ENCODE peak calls at places on chromosomes 7 and 10, in four cellular contexts. L is neural progenitor cell, F is tibial nerve, Z is heart left ventricle. G is an unnamed sample.

GRCh38 chr7:158029431-158029938 is 558.1 kb downstream of the PTPRN2 start:
- DNase-seq in L (no peak), F (no peak), Z (no peak), G (no peak)

GRCh38 chr10:11282661-11283060 is 265.0 kb downstream of the CELF2 start:
- DNase-seq in L (no peak), F (no peak), Z (no peak), G (no peak)

GRCh38 chr10:22893776-22894175 is 34.1 kb upstream of the ARMC3 start:
- DNase-seq in L (no peak), F (no peak), Z (no peak), G (no peak)

GRCh38 chr10:16765532-16766365 is 51.5 kb downstream of the RSU1 start:
- DNase-seq in L (no peak), F (no peak), Z (no peak), G (no peak)

GRCh38 chr7:3493499-3493898 is 192.4 kb downstream of the SDK1 start:
- DNase-seq in L (no peak), F (no peak), Z (no peak), G (no peak)

GRCh38 chr7:105149827-105150226 is 135.8 kb downstream of the KMT2E start:
- DNase-seq in L (no peak), F (no peak), Z (no peak), G (no peak)

GRCh38 chr7:77995717-77996116 is 197.1 kb downstream of the PHTF2 start:
- DNase-seq in L (peak; percentile 55), F (no peak), Z (no peak), G (no peak)

GRCh38 chr7:100437150-100438100 is 1.1 kb upstream of the PPP1R35 start:
- DNase-seq in L (no peak), F (no peak), Z (peak; percentile 19), G (no peak)

GRCh38 chr7:40623863-40624262 is 489.1 kb downstream of the SUGCT start:
- DNase-seq in L (no peak), F (no peak), Z (no peak), G (peak; percentile 43)

GRCh38 chr10:48748573-48748972 is 63.9 kb downstream of the WDFY4 start:
- DNase-seq in L (no peak), F (no peak), Z (no peak), G (no peak)

GRCh38 chr7:108581655-108582491 is 12.2 kb downstream of the DNAJB9 start:
- DNase-seq in L (peak; percentile 35), F (no peak), Z (no peak), G (no peak)

GRCh38 chr7:39622609-39623311 is 612 bp upstream of the RALA start:
- DNase-seq in L (no peak), F (no peak), Z (no peak), G (no peak)

GRCh38 chr7:39624202-39624807 is 933 bp downstream of the RALA start:
- DNase-seq in L (peak; percentile 47), F (no peak), Z (no peak), G (peak; percentile 28)

GRCh38 chr7:39621784-39622411 is 1.5 kb upstream of the RALA start:
- DNase-seq in L (no peak), F (no peak), Z (no peak), G (no peak)

GRCh38 chr7:39624935-39625694 is 1.7 kb downstream of the RALA start:
- DNase-seq in L (no peak), F (no peak), Z (no peak), G (no peak)

DNA sequence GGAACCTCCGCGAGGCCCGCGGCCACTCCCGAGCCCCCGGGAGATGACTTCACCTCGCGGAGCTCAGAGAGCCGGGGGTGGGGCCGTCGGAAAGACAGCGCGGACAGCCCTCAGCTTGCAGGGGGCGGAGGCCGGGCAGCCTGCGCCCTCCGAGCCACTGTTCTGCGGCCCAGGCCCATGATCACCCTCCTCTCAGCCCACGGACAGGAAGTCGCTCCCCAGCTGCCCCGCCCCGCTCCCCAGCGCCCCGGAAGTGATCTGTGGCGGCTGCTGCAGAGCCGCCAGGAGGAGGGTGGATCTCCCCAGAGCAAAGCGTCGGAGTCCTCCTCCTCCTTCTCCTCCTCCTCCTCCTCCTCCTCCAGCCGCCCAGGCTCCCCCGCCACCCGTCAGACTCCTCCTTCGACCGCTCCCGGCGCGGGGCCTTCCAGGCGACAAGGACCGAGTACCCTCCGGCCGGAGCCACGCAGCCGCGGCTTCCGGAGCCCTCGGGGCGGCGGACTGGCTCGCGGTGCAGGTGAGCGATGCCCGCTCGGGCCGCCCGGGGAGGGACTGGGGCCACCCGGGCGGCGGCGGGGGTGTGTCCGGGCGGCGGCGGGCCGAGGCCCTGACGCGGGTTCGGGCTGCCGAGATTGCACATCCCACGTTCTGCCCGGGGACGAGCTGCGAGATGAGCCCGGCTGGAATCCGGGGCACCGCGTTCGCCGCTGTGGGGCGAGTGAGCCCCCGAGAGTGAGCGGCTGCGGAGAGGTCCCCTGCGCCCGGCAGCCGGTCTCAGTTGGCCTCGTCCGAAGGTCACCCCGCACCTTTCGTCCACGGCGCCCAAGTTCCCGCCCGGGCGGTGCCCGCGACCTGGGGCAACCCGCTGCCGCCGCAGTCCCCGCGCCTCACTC is at the start of gene RALA:
- DNase-seq in L (peak; percentile 94), F (peak; percentile 79), Z (peak; percentile 95), G (peak; percentile 96)
- TF ChIP-seq CTCF in L (no peak), F (peak; percentile 14), Z (no peak), G (no peak)

DNA sequence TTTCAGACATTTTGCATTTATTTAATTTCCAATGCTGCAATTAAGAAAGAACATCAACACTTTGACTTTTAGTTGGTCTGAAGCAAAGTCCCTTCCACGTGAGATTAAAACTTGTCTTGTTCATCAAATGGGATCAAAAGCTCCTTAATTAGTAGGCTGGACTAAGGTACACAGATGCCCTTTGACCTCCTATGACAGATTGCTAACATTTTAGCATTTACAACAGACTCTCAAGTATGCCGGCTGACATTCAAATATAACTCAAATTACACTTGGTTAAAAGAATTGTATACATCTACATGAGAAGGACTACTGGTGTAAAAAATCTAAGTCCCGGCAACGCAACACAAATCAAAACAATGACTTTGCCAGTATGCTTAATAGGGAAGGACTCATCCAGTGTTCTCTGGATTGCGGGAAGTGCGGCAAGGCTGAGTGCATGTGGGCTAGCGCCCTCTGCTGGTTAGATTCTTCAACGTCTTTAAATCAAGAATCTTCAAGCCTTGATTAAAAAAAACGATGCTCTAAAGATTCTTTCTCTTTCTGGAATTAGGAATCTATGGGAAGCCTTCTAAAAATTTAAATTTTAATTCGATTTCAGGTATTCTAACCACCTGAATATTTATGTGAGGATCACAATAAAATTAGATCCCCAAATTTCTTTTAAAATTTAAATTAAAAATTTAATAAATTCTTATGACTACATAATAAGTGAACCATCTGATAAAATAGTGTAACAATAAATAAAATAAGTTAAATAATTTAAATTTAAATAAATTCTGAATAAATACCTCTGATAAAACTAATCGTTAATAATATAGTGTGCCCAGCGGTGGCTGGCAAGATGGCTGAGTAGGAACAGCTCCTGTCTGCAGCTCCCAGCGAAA is 444.7 kb downstream of the DGKB start:
- DNase-seq in L (peak; percentile 94), F (peak; percentile 34), Z (peak; percentile 72), G (peak; percentile 70)
- H3K4me3 ChIP-seq in L (no peak overlapping the region), F (no peak overlapping the region), Z (peak overlapping the region; percentile 31), G (no peak overlapping the region)

GRCh38 chr7:42254217-42254616 is 17.2 kb upstream of the GLI3 start:
- DNase-seq in L (no peak), F (no peak), Z (no peak), G (no peak)

GRCh38 chr7:42250411-42250810 is 13.4 kb upstream of the GLI3 start:
- DNase-seq in L (no peak), F (no peak), Z (no peak), G (no peak)

GRCh38 chr7:42248579-42248978 is 11.6 kb upstream of the GLI3 start:
- DNase-seq in L (no peak), F (no peak), Z (no peak), G (no peak)

DNA sequence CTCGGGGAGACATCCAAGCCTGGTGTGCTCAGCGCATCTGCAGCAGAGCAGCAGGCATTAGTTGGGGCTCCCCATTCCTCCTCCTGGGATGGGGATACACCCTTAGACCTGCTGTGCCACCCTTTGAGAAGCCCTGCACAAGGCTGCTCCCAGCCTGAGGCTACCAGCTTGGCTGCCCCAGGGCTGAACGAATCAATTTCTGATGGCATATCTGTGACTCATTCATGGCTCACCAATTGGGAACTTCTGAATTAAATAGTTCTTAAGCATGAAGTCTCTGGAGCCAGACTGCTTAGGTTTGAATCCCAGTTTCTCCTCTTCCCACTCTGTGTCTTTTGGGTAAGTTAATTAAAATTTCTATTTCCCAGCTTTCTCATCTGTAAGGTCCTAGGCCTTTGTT is 16.3 kb upstream of the GLI3 start:
- DNase-seq in L (no peak), F (no peak), Z (no peak), G (no peak)
- H3K36me3 ChIP-seq in L (no peaks in the 10 kb centered on the region), F (no peaks in the 10 kb centered on the region), Z (no peaks in the 10 kb centered on the region), G (no peaks in the 10 kb centered on the region)

GRCh38 chr10:127267442-127267841 is 71.1 kb upstream of the INSYN2A start:
- DNase-seq in L (no peak), F (no peak), Z (no peak), G (no peak)

GRCh38 chr10:127259385-127259784 is 63.0 kb upstream of the INSYN2A start:
- DNase-seq in L (no peak), F (no peak), Z (no peak), G (no peak)

GRCh38 chr10:127266431-127266830 is 70.0 kb upstream of the INSYN2A start:
- DNase-seq in L (no peak), F (no peak), Z (no peak), G (no peak)

DNA sequence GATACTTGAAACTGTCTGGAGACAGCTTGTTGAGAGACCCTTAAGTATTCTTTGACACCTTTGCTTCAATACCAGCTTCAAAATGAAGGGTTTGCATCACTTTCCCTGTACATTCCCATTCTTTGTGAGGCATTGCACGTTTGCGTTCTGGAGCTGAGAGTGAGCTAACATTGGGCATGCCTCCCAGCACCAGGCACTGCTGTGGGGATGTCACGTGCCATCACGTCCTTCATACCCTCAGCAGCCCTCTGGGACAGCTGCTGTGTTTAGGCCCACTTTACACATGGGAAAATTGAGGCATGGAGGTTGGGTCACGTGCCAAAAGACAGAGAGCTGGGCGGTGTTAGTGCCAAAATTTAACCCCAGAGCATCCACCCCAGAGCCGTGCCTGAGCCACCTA is 66.2 kb upstream of the INSYN2A start:
- DNase-seq in L (no peak), F (no peak), Z (no peak), G (no peak)
- TF ChIP-seq CTCF in L (no peak), F (no peak), Z (no peak), G (no peak)

DNA sequence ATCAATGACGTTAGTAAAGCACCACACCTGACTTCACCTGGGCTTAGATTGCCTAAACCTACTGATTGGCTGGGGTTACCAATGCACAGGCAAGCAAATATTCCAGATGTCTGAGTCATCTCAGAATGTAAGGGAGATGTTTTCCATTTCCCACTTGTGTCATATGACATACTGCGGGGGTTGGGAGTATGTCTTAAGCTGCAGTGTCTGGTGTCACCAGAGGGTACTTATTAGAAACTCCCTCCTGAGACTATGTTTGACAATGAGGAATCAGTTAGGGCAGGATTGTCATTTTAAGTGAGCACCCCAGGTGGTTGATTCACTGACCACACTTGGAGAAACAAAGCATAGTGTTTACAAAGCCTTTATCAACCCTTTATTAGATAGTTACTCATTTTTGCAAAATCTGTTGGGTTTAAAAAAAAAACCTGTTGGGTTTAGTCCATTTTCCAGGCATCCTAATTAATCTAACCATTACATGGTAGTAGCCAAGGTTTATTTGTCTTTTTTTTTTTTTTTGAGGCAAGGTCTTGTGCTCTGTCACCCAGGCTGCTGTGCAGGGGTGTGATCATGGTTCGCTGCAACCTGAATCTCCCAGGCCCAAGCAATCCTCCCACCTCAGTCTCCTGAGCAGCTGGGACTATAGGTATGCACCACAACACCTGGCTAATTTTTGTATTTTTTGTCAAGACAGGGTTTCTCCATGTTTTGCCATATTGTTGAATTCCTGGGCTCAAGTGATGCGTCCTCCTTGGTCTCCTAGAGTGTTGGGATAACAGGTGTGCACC is 72.5 kb downstream of the CDK6 start:
- DNase-seq in L (peak; percentile 64), F (no peak), Z (no peak), G (peak; percentile 16)
- H3K4me3 ChIP-seq in L (no peak overlapping the region), F (no peak overlapping the region), Z (no peak overlapping the region), G (no peak overlapping the region)

G was measured in WERI-Rb-1.